ENCODE peak calls at places on chromosomes 11 and 22, in five cellular contexts. L, D, O, Z and P are unnamed samples.

GRCh38 chr22:40220316-40221054 is 42.8 kb downstream of the TNRC6B start:
- DNase-seq in L (no peak), D (no peak), Z (no peak), O (no peak), P (peak)

GRCh38 chr22:20206709-20207215 is 55.9 kb upstream of the CCDC188 start:
- DNase-seq in Z (peak), D (no peak), O (peak), L (peak), P (no peak)

GRCh38 chr11:101128571-101129202 is 926 bp downstream of the PGR start:
- DNase-seq in O (peak), Z (no peak), L (no peak), D (peak), P (peak)

GRCh38 chr11:76339217-76339616 is 41.7 kb downstream of the THAP12 start:
- DNase-seq in D (peak), L (peak), Z (no peak), O (no peak), P (no peak)

GRCh38 chr11:62602141-62603071 is 741 bp upstream of the MTA2 start:
- DNase-seq in O (peak), Z (peak), L (peak), D (peak), P (peak)

GRCh38 chr11:79081441-79082124 is 359.2 kb downstream of the TENM4 start:
- DNase-seq in L (no peak), D (no peak), Z (no peak), O (no peak), P (no peak)

GRCh38 chr11:38950882-38951281 is 2352.8 kb upstream of the RAG2 start:
- DNase-seq in Z (no peak), D (no peak), L (no peak), O (no peak), P (no peak)

GRCh38 chr11:96098511-96099241 is 174.8 kb upstream of the MTMR2 start:
- DNase-seq in D (no peak), L (no peak), O (no peak), Z (no peak), P (no peak)

GRCh38 chr11:70111269-70112016 is 33.3 kb downstream of the ANO1 start:
- DNase-seq in L (peak), Z (peak), O (no peak), D (no peak), P (peak)

GRCh38 chr11:86637976-86638375 is 34.4 kb downstream of the ME3 start:
- DNase-seq in O (no peak), Z (no peak), D (no peak), L (no peak), P (no peak)

DNA sequence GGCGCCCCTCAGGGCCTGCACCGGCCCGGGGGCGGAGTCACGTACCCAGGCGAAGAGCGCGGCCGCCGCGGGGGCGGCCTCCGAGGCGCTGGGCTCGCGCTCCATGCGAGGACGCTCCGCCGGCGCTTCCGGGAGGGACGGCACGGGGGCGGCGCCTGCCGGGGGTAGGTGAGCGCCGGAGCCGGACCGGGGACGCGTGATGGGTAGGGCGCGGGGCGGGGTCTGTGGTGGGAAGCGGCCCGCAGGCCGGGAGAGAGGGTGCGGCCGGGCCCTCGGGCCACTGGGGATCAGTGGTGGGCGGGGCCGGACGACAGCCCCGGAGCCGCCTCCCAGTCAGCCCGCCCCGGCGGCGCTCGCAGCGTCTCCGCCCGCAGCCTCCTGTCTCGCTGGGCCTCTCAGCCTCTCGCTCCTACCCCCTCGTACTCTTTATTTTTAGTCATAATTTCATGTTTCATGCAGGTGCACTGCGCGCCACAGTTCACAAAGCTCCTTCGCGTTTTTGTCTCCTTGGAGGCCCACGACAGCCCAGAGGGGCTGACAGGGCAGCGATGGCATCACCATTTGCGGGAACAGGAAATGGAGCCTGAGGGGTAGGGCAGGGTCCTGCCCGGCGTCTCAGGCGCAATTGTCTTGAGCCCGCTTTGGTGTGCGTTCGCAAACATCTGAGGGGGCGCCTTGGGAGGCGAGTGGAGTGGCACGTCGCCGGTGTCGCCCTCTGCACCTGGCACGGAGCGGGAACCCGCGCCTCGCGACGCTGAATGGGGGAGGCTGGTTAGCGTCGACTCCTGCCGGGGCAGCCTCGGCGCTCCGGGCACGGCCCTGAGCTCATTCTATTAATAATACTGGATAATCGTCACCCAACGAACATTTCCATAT is at the start of gene SERGEF:
- DNase-seq in O (peak), Z (peak), L (peak), D (peak), P (peak)
- TF ChIP-seq POLR2A in O (peak), Z (peak), L (peak), D (peak), P (peak)

GRCh38 chr11:94455861-94456260 is 37.8 kb downstream of the MRE11 start:
- DNase-seq in D (no peak), L (no peak), O (no peak), Z (no peak), P (no peak)
- TF ChIP-seq EP300 in D (no peak), L (no peak), O (no peak), Z (no peak), P (no peak)

GRCh38 chr11:9251306-9251705 is 13.8 kb downstream of the DENND5A start:
- DNase-seq in Z (no peak), O (no peak), L (no peak), D (no peak), P (no peak)

GRCh38 chr11:9247863-9248262 is 17.3 kb downstream of the DENND5A start:
- DNase-seq in L (no peak), Z (no peak), D (no peak), O (no peak), P (no peak)

GRCh38 chr11:9249252-9249651 is 15.9 kb downstream of the DENND5A start:
- DNase-seq in D (no peak), Z (no peak), L (no peak), O (no peak), P (no peak)

GRCh38 chr11:9253086-9253485 is 12.1 kb downstream of the DENND5A start:
- DNase-seq in D (no peak), L (no peak), Z (no peak), O (no peak), P (no peak)

GRCh38 chr11:9250139-9250582 is 15.0 kb downstream of the DENND5A start:
- DNase-seq in O (no peak), Z (no peak), D (no peak), L (no peak), P (no peak)
- TF ChIP-seq POLR2A in O (no peak), Z (no peak), D (no peak), L (no peak), P (no peak)

GRCh38 chr11:10618490-10618889 is 50.0 kb upstream of the LYVE1 start:
- DNase-seq in Z (no peak), O (no peak), L (no peak), D (peak), P (no peak)
- TF ChIP-seq EP300 in Z (no peak), O (no peak), L (peak), D (no peak), P (peak)